ENCODE peak calls at places on chromosomes 12 and 14, in six cellular contexts. One of them, this sample, is unnamed.

GRCh38 chr14:89549381-89550102 is 132.5 kb upstream of the FOXN3 start:
- DNase-seq in CD8-positive, alpha-beta memory T cell: no peak
- DNase-seq in foreskin fibroblast: no peak
- DNase-seq in adrenal gland: no peak
- DNase-seq in thoracic aorta: no peak
- DNase-seq in mammary epithelial cell: no peak
- DNase-seq in this sample: no peak

GRCh38 chr14:74574706-74575105 is 37.3 kb downstream of the LTBP2 start:
- DNase-seq in thoracic aorta: no peak
- DNase-seq in adrenal gland: no peak
- DNase-seq in foreskin fibroblast: peak; percentile 23
- DNase-seq in CD8-positive, alpha-beta memory T cell: no peak
- DNase-seq in mammary epithelial cell: peak; percentile 29
- DNase-seq in this sample: no peak

GRCh38 chr14:34179723-34180122 is 228.8 kb upstream of the EGLN3 start:
- DNase-seq in thoracic aorta: no peak
- DNase-seq in mammary epithelial cell: no peak
- DNase-seq in adrenal gland: no peak
- DNase-seq in CD8-positive, alpha-beta memory T cell: no peak
- DNase-seq in foreskin fibroblast: no peak
- DNase-seq in this sample: no peak

GRCh38 chr14:70239802-70240201 is 51.1 kb upstream of the SLC8A3 start:
- DNase-seq in CD8-positive, alpha-beta memory T cell: no peak
- DNase-seq in adrenal gland: no peak
- DNase-seq in foreskin fibroblast: no peak
- DNase-seq in mammary epithelial cell: no peak
- DNase-seq in thoracic aorta: no peak
- DNase-seq in this sample: no peak

GRCh38 chr14:65788876-65789859 is 376.6 kb downstream of the FUT8 start:
- DNase-seq in thoracic aorta: no peak
- DNase-seq in foreskin fibroblast: peak; percentile 5
- DNase-seq in CD8-positive, alpha-beta memory T cell: no peak
- DNase-seq in mammary epithelial cell: no peak
- DNase-seq in adrenal gland: no peak
- DNase-seq in this sample: no peak

GRCh38 chr14:31965735-31966598 is 111.1 kb upstream of the ARHGAP5 start:
- DNase-seq in adrenal gland: peak; percentile 89
- DNase-seq in CD8-positive, alpha-beta memory T cell: no peak
- DNase-seq in foreskin fibroblast: no peak
- DNase-seq in thoracic aorta: no peak
- DNase-seq in mammary epithelial cell: peak; percentile 55
- DNase-seq in this sample: no peak

GRCh38 chr12:4107911-4108697 is 165.5 kb upstream of the CCND2 start:
- DNase-seq in adrenal gland: no peak
- DNase-seq in mammary epithelial cell: no peak
- DNase-seq in CD8-positive, alpha-beta memory T cell: no peak
- DNase-seq in foreskin fibroblast: no peak
- DNase-seq in thoracic aorta: no peak
- DNase-seq in this sample: no peak

GRCh38 chr12:6955462-6956331 is 4.5 kb downstream of the PTPN6 start:
- DNase-seq in adrenal gland: no peak
- DNase-seq in CD8-positive, alpha-beta memory T cell: peak; percentile 44
- DNase-seq in thoracic aorta: no peak
- DNase-seq in foreskin fibroblast: no peak
- DNase-seq in mammary epithelial cell: no peak
- DNase-seq in this sample: no peak

GRCh38 chr12:62259311-62259992 is 752 bp upstream of the USP15 start:
- DNase-seq in foreskin fibroblast: no peak
- DNase-seq in CD8-positive, alpha-beta memory T cell: no peak
- DNase-seq in thoracic aorta: no peak
- DNase-seq in mammary epithelial cell: no peak
- DNase-seq in adrenal gland: no peak
- DNase-seq in this sample: no peak

GRCh38 chr14:84493779-84494178 is 1036.2 kb upstream of the FLRT2 start:
- DNase-seq in thoracic aorta: no peak
- DNase-seq in foreskin fibroblast: no peak
- DNase-seq in mammary epithelial cell: no peak
- DNase-seq in adrenal gland: no peak
- DNase-seq in CD8-positive, alpha-beta memory T cell: no peak
- DNase-seq in this sample: no peak

GRCh38 chr12:57934804-57935203 is 6.6 kb upstream of the ATP23 start:
- DNase-seq in thoracic aorta: no peak
- DNase-seq in foreskin fibroblast: no peak
- DNase-seq in adrenal gland: no peak
- DNase-seq in CD8-positive, alpha-beta memory T cell: no peak
- DNase-seq in mammary epithelial cell: no peak
- DNase-seq in this sample: no peak

GRCh38 chr12:75944097-75944904 is 87.3 kb downstream of the PHLDA1 start:
- DNase-seq in mammary epithelial cell: peak; percentile 93
- DNase-seq in foreskin fibroblast: peak; percentile 68
- DNase-seq in thoracic aorta: no peak
- DNase-seq in adrenal gland: no peak
- DNase-seq in CD8-positive, alpha-beta memory T cell: no peak
- DNase-seq in this sample: no peak

GRCh38 chr12:48352157-48352775 is 1.5 kb upstream of the ZNF641 start:
- DNase-seq in mammary epithelial cell: no peak
- DNase-seq in adrenal gland: no peak
- DNase-seq in thoracic aorta: no peak
- DNase-seq in CD8-positive, alpha-beta memory T cell: no peak
- DNase-seq in foreskin fibroblast: no peak
- DNase-seq in this sample: no peak

GRCh38 chr12:67633708-67634107 is 14.8 kb upstream of the DYRK2 start:
- DNase-seq in mammary epithelial cell: no peak
- DNase-seq in thoracic aorta: no peak
- DNase-seq in adrenal gland: no peak
- DNase-seq in foreskin fibroblast: no peak
- DNase-seq in CD8-positive, alpha-beta memory T cell: no peak
- DNase-seq in this sample: no peak

GRCh38 chr14:100726467-100726811 is 253 bp upstream of the DLK1 start:
- DNase-seq in mammary epithelial cell: no peak
- DNase-seq in thoracic aorta: no peak
- DNase-seq in foreskin fibroblast: no peak
- DNase-seq in adrenal gland: no peak
- DNase-seq in CD8-positive, alpha-beta memory T cell: no peak
- DNase-seq in this sample: no peak

GRCh38 chr14:105388110-105388951 is 10.0 kb upstream of the TEX22 start:
- DNase-seq in adrenal gland: no peak
- DNase-seq in thoracic aorta: no peak
- DNase-seq in CD8-positive, alpha-beta memory T cell: peak; percentile 45
- DNase-seq in foreskin fibroblast: no peak
- DNase-seq in mammary epithelial cell: no peak
- DNase-seq in this sample: no peak

GRCh38 chr14:68097727-68098126 is 278.1 kb downstream of the RAD51B start:
- DNase-seq in thoracic aorta: no peak
- DNase-seq in adrenal gland: no peak
- DNase-seq in CD8-positive, alpha-beta memory T cell: no peak
- DNase-seq in mammary epithelial cell: no peak
- DNase-seq in foreskin fibroblast: no peak
- DNase-seq in this sample: no peak
- H3K4me3 ChIP-seq in thoracic aorta: no peak overlapping the region
- H3K4me3 ChIP-seq in adrenal gland: no peak overlapping the region
- H3K4me3 ChIP-seq in CD8-positive, alpha-beta memory T cell: no peak overlapping the region
- H3K4me3 ChIP-seq in mammary epithelial cell: no peak overlapping the region
- H3K4me3 ChIP-seq in foreskin fibroblast: no peak overlapping the region
- H3K4me3 ChIP-seq in this sample: no peak overlapping the region

DNA sequence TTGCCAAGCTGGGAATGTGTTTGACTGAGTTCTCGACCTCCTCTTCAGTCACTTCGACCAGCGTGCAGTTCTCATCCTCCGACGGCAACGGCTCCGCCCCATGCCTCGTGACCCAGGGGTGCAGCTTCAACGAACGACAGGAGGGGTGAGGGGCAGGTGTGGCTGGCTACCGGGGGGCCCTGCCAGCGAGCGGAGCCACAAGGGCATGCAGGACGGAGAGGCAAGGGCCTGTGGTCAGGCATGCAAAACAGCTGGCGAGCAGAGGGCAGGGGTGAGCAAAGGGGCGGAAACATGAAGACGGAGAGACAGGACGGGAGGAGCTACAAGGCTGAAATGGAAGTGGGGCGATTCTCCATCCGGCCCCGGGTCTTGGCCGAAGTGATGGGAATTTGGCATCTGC is 38.7 kb downstream of the P2RX4 start:
- DNase-seq in mammary epithelial cell: no peak
- DNase-seq in CD8-positive, alpha-beta memory T cell: no peak
- DNase-seq in foreskin fibroblast: no peak
- DNase-seq in adrenal gland: no peak
- DNase-seq in thoracic aorta: no peak
- DNase-seq in this sample: no peak
- H3K4me3 ChIP-seq in mammary epithelial cell: no peak overlapping the region
- H3K4me3 ChIP-seq in CD8-positive, alpha-beta memory T cell: no peak overlapping the region
- H3K4me3 ChIP-seq in foreskin fibroblast: no peak overlapping the region
- H3K4me3 ChIP-seq in adrenal gland: no peak overlapping the region
- H3K4me3 ChIP-seq in thoracic aorta: no peak overlapping the region
- H3K4me3 ChIP-seq in this sample: no peak overlapping the region

GRCh38 chr12:10721654-10722501 is 1.2 kb downstream of the YBX3 start:
- DNase-seq in foreskin fibroblast: peak; percentile 97
- DNase-seq in adrenal gland: peak; percentile 97
- DNase-seq in thoracic aorta: peak; percentile 92
- DNase-seq in mammary epithelial cell: peak; percentile 97
- DNase-seq in CD8-positive, alpha-beta memory T cell: peak; percentile 88
- DNase-seq in this sample: peak; percentile 92
- H3K4me3 ChIP-seq in foreskin fibroblast: peak overlapping the region; percentile 76
- H3K4me3 ChIP-seq in adrenal gland: peak overlapping the region; percentile 95
- H3K4me3 ChIP-seq in thoracic aorta: peak overlapping the region; percentile 98
- H3K4me3 ChIP-seq in mammary epithelial cell: peak overlapping the region; percentile 71
- H3K4me3 ChIP-seq in CD8-positive, alpha-beta memory T cell: peak overlapping the region; percentile 70
- H3K4me3 ChIP-seq in this sample: peak overlapping the region; percentile 80

GRCh38 chr14:60164404-60164716 is 838 bp downstream of the DHRS7 start:
- DNase-seq in adrenal gland: no peak
- DNase-seq in CD8-positive, alpha-beta memory T cell: no peak
- DNase-seq in thoracic aorta: no peak
- DNase-seq in mammary epithelial cell: no peak
- DNase-seq in foreskin fibroblast: no peak
- DNase-seq in this sample: no peak

GRCh38 chr14:60164717-60165546 is at the start of gene DHRS7:
- DNase-seq in thoracic aorta: peak; percentile 25
- DNase-seq in foreskin fibroblast: peak; percentile 85
- DNase-seq in mammary epithelial cell: peak; percentile 70
- DNase-seq in adrenal gland: peak; percentile 81
- DNase-seq in CD8-positive, alpha-beta memory T cell: peak; percentile 74
- DNase-seq in this sample: peak; percentile 39

GRCh38 chr14:60161176-60162107 is 3.8 kb downstream of the DHRS7 start:
- DNase-seq in adrenal gland: peak; percentile 82
- DNase-seq in thoracic aorta: no peak
- DNase-seq in CD8-positive, alpha-beta memory T cell: no peak
- DNase-seq in foreskin fibroblast: peak; percentile 53
- DNase-seq in mammary epithelial cell: no peak
- DNase-seq in this sample: peak; percentile 68

GRCh38 chr14:60165547-60165876 is 314 bp upstream of the DHRS7 start:
- DNase-seq in adrenal gland: no peak
- DNase-seq in thoracic aorta: no peak
- DNase-seq in mammary epithelial cell: no peak
- DNase-seq in CD8-positive, alpha-beta memory T cell: no peak
- DNase-seq in foreskin fibroblast: no peak
- DNase-seq in this sample: no peak

GRCh38 chr14:60163741-60164140 is 1.5 kb downstream of the DHRS7 start:
- DNase-seq in thoracic aorta: no peak
- DNase-seq in CD8-positive, alpha-beta memory T cell: no peak
- DNase-seq in foreskin fibroblast: no peak
- DNase-seq in mammary epithelial cell: no peak
- DNase-seq in adrenal gland: no peak
- DNase-seq in this sample: no peak
- H3K4me3 ChIP-seq in thoracic aorta: peak overlapping the region; percentile 96
- H3K4me3 ChIP-seq in CD8-positive, alpha-beta memory T cell: no peak overlapping the region
- H3K4me3 ChIP-seq in foreskin fibroblast: peak overlapping the region; percentile 95
- H3K4me3 ChIP-seq in mammary epithelial cell: peak overlapping the region; percentile 87
- H3K4me3 ChIP-seq in adrenal gland: no peak overlapping the region
- H3K4me3 ChIP-seq in this sample: peak overlapping the region; percentile 92

DNA sequence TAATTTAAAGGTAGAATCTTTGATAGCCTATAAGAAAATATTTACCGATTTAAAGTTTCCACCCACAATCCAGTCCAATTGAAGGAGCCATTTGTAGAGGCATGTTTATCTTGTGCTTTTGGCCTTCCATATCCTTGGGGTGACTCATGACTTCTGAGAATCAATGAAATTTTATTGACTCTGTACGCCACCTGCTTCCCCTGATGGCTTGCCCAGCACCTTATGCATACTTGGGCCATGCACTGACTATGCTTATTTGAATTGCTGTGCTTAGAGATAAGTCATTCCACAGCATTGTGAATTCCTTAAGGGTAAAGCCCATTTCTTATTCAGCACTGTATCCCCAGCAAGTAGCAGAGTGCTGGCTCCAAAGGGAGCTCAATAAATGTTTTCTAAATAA is 954.8 kb upstream of the SEL1L start:
- DNase-seq in CD8-positive, alpha-beta memory T cell: no peak
- DNase-seq in adrenal gland: no peak
- DNase-seq in thoracic aorta: no peak
- DNase-seq in foreskin fibroblast: no peak
- DNase-seq in mammary epithelial cell: no peak
- DNase-seq in this sample: no peak
- H3K4me3 ChIP-seq in CD8-positive, alpha-beta memory T cell: no peak overlapping the region
- H3K4me3 ChIP-seq in adrenal gland: no peak overlapping the region
- H3K4me3 ChIP-seq in thoracic aorta: no peak overlapping the region
- H3K4me3 ChIP-seq in foreskin fibroblast: no peak overlapping the region
- H3K4me3 ChIP-seq in mammary epithelial cell: no peak overlapping the region
- H3K4me3 ChIP-seq in this sample: no peak overlapping the region

This sample was measured in ascending aorta.